ENCODE peak calls at places on chromosome 4, in eight cellular contexts. D is GM23248; X is GM20000; F is NCI-H2171; K is chondrocyte; M is CD4-positive, alpha-beta T cell; U is EL; P is retina. J is an unnamed sample.

GRCh38 chr4:16761031-16761430 is 137.4 kb downstream of the LDB2 start:
- DNase-seq in K (no peak), X (no peak), F (no peak), P (no peak), D (no peak), M (no peak), U (no peak), J (peak; percentile 92)

GRCh38 chr4:72525938-72526337 is 43.1 kb downstream of the ADAMTS3 start:
- DNase-seq in F (no peak), U (peak; percentile 63), K (no peak), X (no peak), D (peak; percentile 50), P (no peak), M (no peak), J (peak; percentile 50)

GRCh38 chr4:26782830-26783202 is 77.8 kb upstream of the STIM2 start:
- DNase-seq in M (no peak), K (no peak), P (no peak), U (no peak), F (no peak), X (no peak), D (no peak), J (no peak)

GRCh38 chr4:106056914-106057313 is 161.6 kb downstream of the NPNT start:
- DNase-seq in P (no peak), F (no peak), M (no peak), U (no peak), D (no peak), K (no peak), X (no peak), J (no peak)

GRCh38 chr4:73705056-73705432 is 35.3 kb upstream of the CXCL8 start:
- DNase-seq in X (no peak), K (no peak), P (no peak), F (no peak), U (peak; percentile 90), M (no peak), D (peak; percentile 83), J (no peak)

GRCh38 chr4:89640620-89641366 is 196.2 kb downstream of the SNCA start:
- DNase-seq in K (peak; percentile 61), U (peak; percentile 49), M (no peak), P (peak; percentile 66), X (no peak), F (no peak), D (peak; percentile 82), J (peak; percentile 85)

GRCh38 chr4:93771640-93772411 is 56.7 kb upstream of the ATOH1 start:
- DNase-seq in P (no peak), U (no peak), D (no peak), M (no peak), K (no peak), F (no peak), X (no peak), J (no peak)

GRCh38 chr4:173891072-173891471 is 361.0 kb upstream of the HAND2 start:
- DNase-seq in U (no peak), D (no peak), P (no peak), K (no peak), F (no peak), M (no peak), X (no peak), J (no peak)

GRCh38 chr4:120692964-120693363 is 229.6 kb downstream of the PRDM5 start:
- DNase-seq in M (no peak), K (no peak), F (no peak), U (peak; percentile 81), X (no peak), P (no peak), D (peak; percentile 91), J (no peak)

GRCh38 chr4:66376921-66377320 is 706.6 kb upstream of the EPHA5 start:
- DNase-seq in K (no peak), U (no peak), M (no peak), F (no peak), P (no peak), X (no peak), D (no peak), J (no peak)

GRCh38 chr4:31613946-31614623 is 893.9 kb downstream of the PCDH7 start:
- DNase-seq in D (no peak), F (no peak), U (no peak), M (no peak), K (no peak), P (no peak), X (no peak), J (peak; percentile 61)

GRCh38 chr4:27714073-27714472 is 853.4 kb downstream of the STIM2 start:
- DNase-seq in D (no peak), K (no peak), X (no peak), M (no peak), P (no peak), F (no peak), U (peak; percentile 12), J (no peak)

GRCh38 chr4:80232707-80233370 is 33.6 kb upstream of the FGF5 start:
- DNase-seq in F (no peak), P (no peak), M (no peak), X (no peak), D (no peak), U (no peak), K (no peak), J (no peak)

GRCh38 chr4:24736066-24736465 is 59.3 kb upstream of the SOD3 start:
- DNase-seq in M (no peak), F (no peak), P (no peak), X (no peak), K (no peak), D (peak; percentile 42), U (peak; percentile 14), J (peak; percentile 9)

GRCh38 chr4:99845708-99846469 is 29.3 kb downstream of the DAPP1 start:
- DNase-seq in D (no peak), U (no peak), K (no peak), M (no peak), F (no peak), X (no peak), P (no peak), J (peak; percentile 12)

GRCh38 chr4:101400096-101400495 is 52.8 kb upstream of the PPP3CA start:
- DNase-seq in F (no peak), D (peak; percentile 60), P (no peak), M (no peak), K (no peak), X (no peak), U (peak; percentile 29), J (peak; percentile 12)

GRCh38 chr4:96004341-96004740 is 164.4 kb downstream of the PDHA2 start:
- DNase-seq in U (no peak), K (no peak), P (no peak), F (no peak), X (no peak), M (no peak), D (no peak), J (no peak)

GRCh38 chr4:96879527-96879926 is 1039.6 kb downstream of the PDHA2 start:
- DNase-seq in D (no peak), P (no peak), M (no peak), F (no peak), X (no peak), K (no peak), U (no peak), J (no peak)

GRCh38 chr4:156873776-156874175 is 97.8 kb downstream of the PDGFC start:
- DNase-seq in P (peak; percentile 18), F (no peak), M (no peak), U (no peak), K (no peak), D (no peak), X (no peak), J (no peak)

GRCh38 chr4:1991596-1992434 is 17.0 kb downstream of the NELFA start:
- DNase-seq in P (no peak), K (peak; percentile 91), M (no peak), D (no peak), U (no peak), X (no peak), F (no peak), J (no peak)

GRCh38 chr4:109977854-109978501 is 65.3 kb downstream of the EGF start:
- DNase-seq in X (no peak), M (no peak), P (no peak), D (peak; percentile 78), F (no peak), U (peak; percentile 48), K (no peak), J (peak; percentile 39)

GRCh38 chr4:185210102-185210981 is 944 bp downstream of the SNX25 start:
- DNase-seq in M (peak; percentile 39), K (no peak), D (peak; percentile 84), F (no peak), X (peak; percentile 38), P (peak; percentile 83), U (peak; percentile 64), J (peak; percentile 84)

GRCh38 chr4:158938462-158939044 is 164.3 kb upstream of the RAPGEF2 start:
- DNase-seq in M (no peak), F (peak; percentile 33), U (peak; percentile 72), K (no peak), D (peak; percentile 40), X (no peak), P (peak; percentile 8), J (peak; percentile 70)

GRCh38 chr4:67122029-67122428 is 423.3 kb downstream of the CENPC start:
- DNase-seq in D (no peak), P (no peak), X (no peak), F (no peak), M (no peak), U (peak; percentile 4), K (no peak), J (peak; percentile 63)

GRCh38 chr4:89657931-89658700 is 178.8 kb downstream of the SNCA start:
- DNase-seq in F (no peak), M (no peak), P (peak; percentile 24), X (no peak), U (peak; percentile 9), K (no peak), D (peak; percentile 57), J (peak; percentile 59)

GRCh38 chr4:41369680-41370079 is 113.0 kb downstream of the UCHL1 start:
- DNase-seq in P (no peak), K (no peak), D (no peak), X (no peak), F (no peak), U (peak; percentile 6), M (no peak), J (peak; percentile 42)

GRCh38 chr4:9765091-9765490 is 16.3 kb upstream of the DRD5 start:
- DNase-seq in M (no peak), P (no peak), D (peak; percentile 40), U (no peak), F (no peak), X (peak; percentile 35), K (no peak), J (peak; percentile 56)

GRCh38 chr4:161404346-161405110 is 759.3 kb downstream of the FSTL5 start:
- DNase-seq in U (no peak), P (no peak), X (no peak), D (no peak), K (no peak), F (no peak), M (no peak), J (no peak)

GRCh38 chr4:72295966-72296557 is 264.3 kb downstream of the NPFFR2 start:
- DNase-seq in K (no peak), P (peak; percentile 17), U (peak; percentile 55), F (no peak), M (no peak), D (peak; percentile 78), X (peak; percentile 5), J (peak; percentile 75)

GRCh38 chr4:137530176-137530575 is 2.1 kb downstream of the PCDH18 start:
- DNase-seq in X (no peak), D (peak; percentile 91), U (peak; percentile 83), F (no peak), M (no peak), P (no peak), K (no peak), J (no peak)

GRCh38 chr4:162443510-162443909 is 279.7 kb upstream of the FSTL5 start:
- DNase-seq in K (no peak), P (no peak), D (no peak), M (no peak), X (no peak), U (no peak), F (no peak), J (no peak)

GRCh38 chr4:106325800-106326199 is 9.4 kb downstream of the AIMP1 start:
- DNase-seq in P (no peak), D (peak; percentile 20), M (no peak), X (no peak), F (no peak), U (no peak), K (no peak), J (no peak)

GRCh38 chr4:162841769-162842168 is 324.9 kb downstream of the NAF1 start:
- DNase-seq in K (no peak), X (no peak), D (no peak), P (no peak), M (no peak), F (no peak), U (no peak), J (no peak)

GRCh38 chr4:98527528-98527927 is 130.9 kb downstream of the TSPAN5 start:
- DNase-seq in D (peak; percentile 54), P (no peak), K (no peak), X (no peak), M (no peak), U (no peak), F (no peak), J (no peak)